ENCODE peak calls at places on chromosomes 12 and 14, in ten cellular contexts. One of them, this sample, is unnamed.

GRCh38 chr12:55739025-55739378 is 3.9 kb upstream of the GDF11 start:
- DNase-seq in GM23338: no peak
- DNase-seq in colonic mucosa: no peak
- DNase-seq in AG04450: no peak
- DNase-seq in A673: no peak
- DNase-seq in uterus: no peak
- DNase-seq in naive thymus-derived CD4-positive, alpha-beta T cell: no peak
- DNase-seq in left ventricle myocardium inferior: no peak
- DNase-seq in osteoblast: no peak
- DNase-seq in hepatocyte: no peak
- DNase-seq in this sample: no peak

GRCh38 chr12:30546121-30546520 is 149.5 kb downstream of the IPO8 start:
- DNase-seq in GM23338: no peak
- DNase-seq in colonic mucosa: peak
- DNase-seq in AG04450: no peak
- DNase-seq in A673: no peak
- DNase-seq in uterus: no peak
- DNase-seq in naive thymus-derived CD4-positive, alpha-beta T cell: no peak
- DNase-seq in left ventricle myocardium inferior: no peak
- DNase-seq in osteoblast: no peak
- DNase-seq in hepatocyte: no peak
- DNase-seq in this sample: no peak

GRCh38 chr14:79044894-79045624 is 874.9 kb downstream of the NRXN3 start:
- DNase-seq in GM23338: peak
- DNase-seq in colonic mucosa: peak
- DNase-seq in AG04450: peak
- DNase-seq in A673: no peak
- DNase-seq in uterus: peak
- DNase-seq in naive thymus-derived CD4-positive, alpha-beta T cell: no peak
- DNase-seq in left ventricle myocardium inferior: no peak
- DNase-seq in osteoblast: no peak
- DNase-seq in hepatocyte: peak
- DNase-seq in this sample: peak

GRCh38 chr14:64196668-64197411 is 97.3 kb downstream of the ESR2 start:
- DNase-seq in GM23338: peak
- DNase-seq in colonic mucosa: no peak
- DNase-seq in AG04450: peak
- DNase-seq in A673: no peak
- DNase-seq in uterus: no peak
- DNase-seq in naive thymus-derived CD4-positive, alpha-beta T cell: peak
- DNase-seq in left ventricle myocardium inferior: peak
- DNase-seq in osteoblast: no peak
- DNase-seq in hepatocyte: peak
- DNase-seq in this sample: peak

GRCh38 chr12:131208425-131208824 is 254.7 kb downstream of the ADGRD1 start:
- DNase-seq in GM23338: no peak
- DNase-seq in colonic mucosa: no peak
- DNase-seq in AG04450: no peak
- DNase-seq in A673: no peak
- DNase-seq in uterus: no peak
- DNase-seq in naive thymus-derived CD4-positive, alpha-beta T cell: no peak
- DNase-seq in left ventricle myocardium inferior: no peak
- DNase-seq in osteoblast: no peak
- DNase-seq in hepatocyte: no peak
- DNase-seq in this sample: peak

GRCh38 chr12:106154781-106155273 is 16.1 kb upstream of the NUAK1 start:
- DNase-seq in GM23338: no peak
- DNase-seq in colonic mucosa: no peak
- DNase-seq in AG04450: no peak
- DNase-seq in A673: no peak
- DNase-seq in uterus: no peak
- DNase-seq in naive thymus-derived CD4-positive, alpha-beta T cell: no peak
- DNase-seq in left ventricle myocardium inferior: no peak
- DNase-seq in osteoblast: no peak
- DNase-seq in hepatocyte: no peak
- DNase-seq in this sample: peak

GRCh38 chr14:54322241-54322640 is 74.6 kb upstream of the CDKN3 start:
- DNase-seq in GM23338: no peak
- DNase-seq in colonic mucosa: no peak
- DNase-seq in AG04450: no peak
- DNase-seq in A673: no peak
- DNase-seq in uterus: no peak
- DNase-seq in naive thymus-derived CD4-positive, alpha-beta T cell: no peak
- DNase-seq in left ventricle myocardium inferior: no peak
- DNase-seq in osteoblast: no peak
- DNase-seq in hepatocyte: no peak
- DNase-seq in this sample: no peak

GRCh38 chr12:44248436-44248835 is 412.6 kb downstream of the TMEM117 start:
- DNase-seq in GM23338: no peak
- DNase-seq in colonic mucosa: no peak
- DNase-seq in AG04450: no peak
- DNase-seq in A673: no peak
- DNase-seq in uterus: no peak
- DNase-seq in naive thymus-derived CD4-positive, alpha-beta T cell: no peak
- DNase-seq in left ventricle myocardium inferior: no peak
- DNase-seq in osteoblast: no peak
- DNase-seq in hepatocyte: no peak
- DNase-seq in this sample: no peak

GRCh38 chr12:67884596-67884995 is 104.7 kb upstream of the IFNG-AS1 start:
- DNase-seq in GM23338: no peak
- DNase-seq in colonic mucosa: no peak
- DNase-seq in AG04450: no peak
- DNase-seq in A673: no peak
- DNase-seq in uterus: no peak
- DNase-seq in naive thymus-derived CD4-positive, alpha-beta T cell: no peak
- DNase-seq in left ventricle myocardium inferior: no peak
- DNase-seq in osteoblast: no peak
- DNase-seq in hepatocyte: no peak
- DNase-seq in this sample: no peak

GRCh38 chr14:44369401-44370123 is 137.5 kb downstream of the FSCB start:
- DNase-seq in GM23338: peak
- DNase-seq in colonic mucosa: no peak
- DNase-seq in AG04450: no peak
- DNase-seq in A673: peak
- DNase-seq in uterus: no peak
- DNase-seq in naive thymus-derived CD4-positive, alpha-beta T cell: no peak
- DNase-seq in left ventricle myocardium inferior: no peak
- DNase-seq in osteoblast: no peak
- DNase-seq in hepatocyte: no peak
- DNase-seq in this sample: no peak

GRCh38 chr12:115710104-115710564 is 567.4 kb downstream of the MED13L start:
- DNase-seq in GM23338: no peak
- DNase-seq in colonic mucosa: peak
- DNase-seq in AG04450: peak
- DNase-seq in A673: no peak
- DNase-seq in uterus: peak
- DNase-seq in naive thymus-derived CD4-positive, alpha-beta T cell: no peak
- DNase-seq in left ventricle myocardium inferior: peak
- DNase-seq in osteoblast: peak
- DNase-seq in hepatocyte: peak
- DNase-seq in this sample: peak

GRCh38 chr12:1864456-1864855 is 44.1 kb downstream of the LRTM2 start:
- DNase-seq in GM23338: no peak
- DNase-seq in colonic mucosa: no peak
- DNase-seq in AG04450: no peak
- DNase-seq in A673: no peak
- DNase-seq in uterus: no peak
- DNase-seq in naive thymus-derived CD4-positive, alpha-beta T cell: no peak
- DNase-seq in left ventricle myocardium inferior: no peak
- DNase-seq in osteoblast: no peak
- DNase-seq in hepatocyte: no peak
- DNase-seq in this sample: peak

GRCh38 chr12:42508913-42509312 is 80.6 kb downstream of the PRICKLE1 start:
- DNase-seq in GM23338: no peak
- DNase-seq in colonic mucosa: no peak
- DNase-seq in AG04450: no peak
- DNase-seq in A673: no peak
- DNase-seq in uterus: no peak
- DNase-seq in naive thymus-derived CD4-positive, alpha-beta T cell: no peak
- DNase-seq in left ventricle myocardium inferior: no peak
- DNase-seq in osteoblast: no peak
- DNase-seq in hepatocyte: peak
- DNase-seq in this sample: no peak

GRCh38 chr12:42507589-42507988 is 82.0 kb downstream of the PRICKLE1 start:
- DNase-seq in GM23338: no peak
- DNase-seq in colonic mucosa: no peak
- DNase-seq in AG04450: no peak
- DNase-seq in A673: no peak
- DNase-seq in uterus: no peak
- DNase-seq in naive thymus-derived CD4-positive, alpha-beta T cell: no peak
- DNase-seq in left ventricle myocardium inferior: no peak
- DNase-seq in osteoblast: no peak
- DNase-seq in hepatocyte: no peak
- DNase-seq in this sample: no peak

GRCh38 chr12:42502671-42503070 is 86.9 kb downstream of the PRICKLE1 start:
- DNase-seq in GM23338: no peak
- DNase-seq in colonic mucosa: no peak
- DNase-seq in AG04450: no peak
- DNase-seq in A673: no peak
- DNase-seq in uterus: no peak
- DNase-seq in naive thymus-derived CD4-positive, alpha-beta T cell: no peak
- DNase-seq in left ventricle myocardium inferior: no peak
- DNase-seq in osteoblast: no peak
- DNase-seq in hepatocyte: no peak
- DNase-seq in this sample: no peak

GRCh38 chr12:42507031-42507430 is 82.5 kb downstream of the PRICKLE1 start:
- DNase-seq in GM23338: no peak
- DNase-seq in colonic mucosa: no peak
- DNase-seq in AG04450: no peak
- DNase-seq in A673: no peak
- DNase-seq in uterus: no peak
- DNase-seq in naive thymus-derived CD4-positive, alpha-beta T cell: no peak
- DNase-seq in left ventricle myocardium inferior: no peak
- DNase-seq in osteoblast: no peak
- DNase-seq in hepatocyte: no peak
- DNase-seq in this sample: no peak

GRCh38 chr12:42504049-42504448 is 85.5 kb downstream of the PRICKLE1 start:
- DNase-seq in GM23338: no peak
- DNase-seq in colonic mucosa: no peak
- DNase-seq in AG04450: no peak
- DNase-seq in A673: peak
- DNase-seq in uterus: no peak
- DNase-seq in naive thymus-derived CD4-positive, alpha-beta T cell: no peak
- DNase-seq in left ventricle myocardium inferior: no peak
- DNase-seq in osteoblast: no peak
- DNase-seq in hepatocyte: peak
- DNase-seq in this sample: no peak
- H3K4me3 ChIP-seq in GM23338: no peak
- H3K4me3 ChIP-seq in colonic mucosa: no peak
- H3K4me3 ChIP-seq in AG04450: no peak
- H3K4me3 ChIP-seq in A673: no peak
- H3K4me3 ChIP-seq in uterus: no peak
- H3K4me3 ChIP-seq in naive thymus-derived CD4-positive, alpha-beta T cell: no peak
- H3K4me3 ChIP-seq in left ventricle myocardium inferior: no peak
- H3K4me3 ChIP-seq in osteoblast: no peak
- H3K4me3 ChIP-seq in hepatocyte: no peak
- H3K4me3 ChIP-seq in this sample: no peak

DNA sequence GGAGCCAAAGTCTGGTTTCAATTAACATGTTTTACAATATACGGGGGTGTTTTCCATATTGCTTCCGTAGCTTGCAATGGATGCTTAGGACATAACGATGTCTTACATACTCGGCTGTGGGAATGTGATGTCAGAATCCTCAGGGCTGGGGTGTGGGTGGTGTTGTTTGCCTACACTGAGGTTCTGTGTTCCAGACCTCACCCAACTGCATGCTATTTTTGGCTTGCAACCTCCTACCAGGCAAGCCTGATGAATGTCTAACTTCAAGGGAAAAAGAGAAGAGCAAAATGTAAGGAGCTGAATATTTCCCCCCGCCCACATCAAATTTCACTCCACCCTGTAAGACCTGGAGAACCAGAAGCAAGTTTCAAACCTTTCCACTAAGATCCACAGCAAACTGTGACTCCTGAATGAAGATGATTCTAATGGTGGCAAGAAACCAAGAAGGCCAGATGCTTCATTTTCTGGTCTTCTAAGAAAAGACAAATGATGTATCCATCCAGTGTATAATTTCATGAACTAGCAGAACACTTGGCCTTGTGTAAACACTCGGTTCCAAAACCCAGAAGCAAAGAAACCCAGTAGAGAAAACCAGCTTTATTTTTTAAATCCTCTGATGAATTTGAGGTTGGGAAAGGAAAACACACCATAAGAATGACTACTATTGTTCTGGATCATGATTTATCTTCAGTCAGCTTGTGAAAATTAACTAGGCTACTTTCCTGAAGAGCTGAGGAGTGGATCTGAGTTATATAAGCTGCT is 227.9 kb downstream of the DACT1 start:
- DNase-seq in GM23338: no peak
- DNase-seq in colonic mucosa: no peak
- DNase-seq in AG04450: peak
- DNase-seq in A673: no peak
- DNase-seq in uterus: no peak
- DNase-seq in naive thymus-derived CD4-positive, alpha-beta T cell: no peak
- DNase-seq in left ventricle myocardium inferior: no peak
- DNase-seq in osteoblast: no peak
- DNase-seq in hepatocyte: no peak
- DNase-seq in this sample: no peak
- H3K27ac ChIP-seq in GM23338: no peak
- H3K27ac ChIP-seq in colonic mucosa: no peak
- H3K27ac ChIP-seq in AG04450: peak
- H3K27ac ChIP-seq in A673: no peak
- H3K27ac ChIP-seq in uterus: no peak
- H3K27ac ChIP-seq in naive thymus-derived CD4-positive, alpha-beta T cell: no peak
- H3K27ac ChIP-seq in left ventricle myocardium inferior: peak
- H3K27ac ChIP-seq in osteoblast: peak
- H3K27ac ChIP-seq in hepatocyte: peak
- H3K27ac ChIP-seq in this sample: no peak

DNA sequence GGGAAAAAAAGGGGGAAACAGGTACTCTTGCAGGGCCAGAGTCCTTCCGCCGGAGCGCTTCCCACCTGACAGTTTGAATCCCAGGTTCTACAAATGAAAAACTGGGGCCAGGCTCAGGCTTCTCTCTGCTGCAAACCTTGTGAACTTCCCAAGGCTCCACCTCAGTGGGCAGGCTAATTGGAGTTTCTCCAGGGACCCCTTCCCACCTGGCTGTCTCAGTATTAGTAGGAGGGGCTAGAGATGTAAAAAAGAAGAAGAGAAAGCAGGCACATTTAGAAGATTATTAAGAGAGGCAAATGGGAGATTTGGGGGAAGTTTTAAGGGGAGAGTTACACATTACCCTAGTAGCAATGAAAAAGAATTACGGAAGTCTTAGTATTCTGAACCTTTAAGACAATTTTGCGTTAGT is 20.0 kb upstream of the CLEC2D start:
- DNase-seq in GM23338: peak
- DNase-seq in colonic mucosa: peak
- DNase-seq in AG04450: no peak
- DNase-seq in A673: no peak
- DNase-seq in uterus: no peak
- DNase-seq in naive thymus-derived CD4-positive, alpha-beta T cell: peak
- DNase-seq in left ventricle myocardium inferior: no peak
- DNase-seq in osteoblast: no peak
- DNase-seq in hepatocyte: peak
- DNase-seq in this sample: peak
- H3K4me3 ChIP-seq in GM23338: peak
- H3K4me3 ChIP-seq in colonic mucosa: peak
- H3K4me3 ChIP-seq in AG04450: peak
- H3K4me3 ChIP-seq in A673: no peak
- H3K4me3 ChIP-seq in uterus: peak
- H3K4me3 ChIP-seq in naive thymus-derived CD4-positive, alpha-beta T cell: peak
- H3K4me3 ChIP-seq in left ventricle myocardium inferior: peak
- H3K4me3 ChIP-seq in osteoblast: peak
- H3K4me3 ChIP-seq in hepatocyte: peak
- H3K4me3 ChIP-seq in this sample: peak

GRCh38 chr12:14906114-14906513 is 20.5 kb upstream of the MGP start:
- DNase-seq in GM23338: no peak
- DNase-seq in colonic mucosa: no peak
- DNase-seq in AG04450: no peak
- DNase-seq in A673: no peak
- DNase-seq in uterus: no peak
- DNase-seq in naive thymus-derived CD4-positive, alpha-beta T cell: no peak
- DNase-seq in left ventricle myocardium inferior: no peak
- DNase-seq in osteoblast: no peak
- DNase-seq in hepatocyte: no peak
- DNase-seq in this sample: no peak
- H3K27ac ChIP-seq in GM23338: no peak
- H3K27ac ChIP-seq in colonic mucosa: no peak
- H3K27ac ChIP-seq in AG04450: no peak
- H3K27ac ChIP-seq in A673: no peak
- H3K27ac ChIP-seq in uterus: peak
- H3K27ac ChIP-seq in naive thymus-derived CD4-positive, alpha-beta T cell: no peak
- H3K27ac ChIP-seq in left ventricle myocardium inferior: peak
- H3K27ac ChIP-seq in osteoblast: no peak
- H3K27ac ChIP-seq in hepatocyte: no peak
- H3K27ac ChIP-seq in this sample: no peak